ENCODE peak calls at places on chromosomes 11 and 22, in five cellular contexts. H is tibial artery, V is fibroblast of the aortic adventitia, G is heart left ventricle, Z is ascending aorta. C is an unnamed sample.
A peak's percentile ranks its signal among the peaks of the same experiment; 100 is the strongest.

GRCh38 chr11:67056267-67056639 is 394 bp upstream of the RHOD start:
- DNase-seq in H (no peak), V (no peak), G (no peak), Z (no peak), C (no peak)

GRCh38 chr11:69642913-69643632 is 2.1 kb downstream of the CCND1 start:
- DNase-seq in H (peak; percentile 72), V (peak; percentile 78), G (peak; percentile 85), Z (peak; percentile 86), C (no peak)

GRCh38 chr11:61547246-61547645 is 33.6 kb downstream of the SYT7 start:
- DNase-seq in H (no peak), V (no peak), G (no peak), Z (no peak), C (no peak)

GRCh38 chr11:120564573-120565301 is 53.2 kb downstream of the GRIK4 start:
- DNase-seq in H (no peak), V (peak; percentile 9), G (peak; percentile 51), Z (peak; percentile 63), C (no peak)

GRCh38 chr11:1563697-1564534 is 8.2 kb downstream of the DUSP8 start:
- DNase-seq in H (no peak), V (no peak), G (no peak), Z (peak; percentile 58), C (no peak)

GRCh38 chr11:76279651-76280050 is 73.3 kb upstream of the WNT11 start:
- DNase-seq in H (no peak), V (no peak), G (no peak), Z (no peak), C (no peak)

GRCh38 chr11:129144256-129144655 is 47.9 kb downstream of the ARHGAP32 start:
- DNase-seq in H (no peak), V (peak; percentile 16), G (no peak), Z (no peak), C (no peak)

GRCh38 chr11:13405220-13405619 is 57.8 kb downstream of the BTBD10 start:
- DNase-seq in H (no peak), V (no peak), G (no peak), Z (no peak), C (no peak)

GRCh38 chr11:97965849-97966646 is 1054.7 kb upstream of the CNTN5 start:
- DNase-seq in H (no peak), V (peak; percentile 97), G (no peak), Z (no peak), C (peak; percentile 90)

GRCh38 chr11:23021287-23021863 is 161.1 kb upstream of the CCDC179 start:
- DNase-seq in H (no peak), V (peak; percentile 18), G (no peak), Z (no peak), C (no peak)
- TF ChIP-seq CTCF in H (peak; percentile 42), V (peak; percentile 51), G (peak; percentile 59), Z (no peak), C (peak; percentile 65)

GRCh38 chr22:46635756-46636155 is 15.6 kb downstream of the GRAMD4 start:
- DNase-seq in H (no peak), V (no peak), G (no peak), Z (no peak), C (no peak)
- TF ChIP-seq CTCF in H (no peak), V (no peak), G (no peak), Z (no peak), C (no peak)

GRCh38 chr11:102685769-102686168 is 19.8 kb downstream of the MMP27 start:
- DNase-seq in H (no peak), V (no peak), G (no peak), Z (no peak), C (no peak)

GRCh38 chr11:102678022-102678421 is 27.5 kb downstream of the MMP27 start:
- DNase-seq in H (no peak), V (no peak), G (no peak), Z (no peak), C (no peak)

GRCh38 chr11:102680945-102681344 is 24.6 kb downstream of the MMP27 start:
- DNase-seq in H (peak; percentile 38), V (peak; percentile 76), G (no peak), Z (peak; percentile 65), C (no peak)

GRCh38 chr11:102685311-102685710 is 20.3 kb downstream of the MMP27 start:
- DNase-seq in H (no peak), V (peak; percentile 42), G (no peak), Z (no peak), C (no peak)

GRCh38 chr11:102683277-102683676 is 22.3 kb downstream of the MMP27 start:
- DNase-seq in H (no peak), V (no peak), G (no peak), Z (no peak), C (no peak)
- TF ChIP-seq CTCF in H (no peak), V (no peak), G (no peak), Z (no peak), C (no peak)

DNA sequence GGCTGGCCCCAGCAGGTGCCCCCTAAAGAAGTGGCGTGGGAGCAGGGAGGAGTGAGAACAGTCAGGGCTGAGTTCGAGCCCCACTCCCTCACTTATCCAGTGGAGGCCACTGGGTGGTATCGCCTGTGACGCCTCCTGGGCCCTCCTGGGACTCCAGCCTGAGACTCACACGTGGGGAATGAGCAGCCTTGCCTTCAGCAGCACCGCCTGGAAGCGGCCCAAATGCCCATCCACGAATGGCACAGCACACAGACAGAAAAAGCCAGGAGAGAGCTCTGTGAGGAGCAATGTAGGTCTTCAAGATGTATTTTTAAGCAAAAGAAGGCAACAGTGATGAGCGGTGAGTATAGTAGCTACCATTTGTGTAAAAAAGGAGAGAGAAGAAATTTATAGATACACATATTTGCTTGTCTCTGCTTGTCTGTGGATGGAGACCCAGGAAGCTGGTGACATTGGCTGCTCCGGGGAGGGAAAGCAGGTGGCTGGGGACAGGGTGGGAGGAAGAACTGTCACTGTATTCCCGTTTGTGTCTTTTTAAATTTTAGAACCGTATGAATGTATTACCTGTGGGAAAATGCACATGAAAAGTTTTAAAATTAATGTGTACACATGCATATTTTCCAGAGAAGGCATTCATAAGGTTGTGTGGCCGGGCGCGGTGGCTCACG is 13.2 kb downstream of the KCNJ4 start:
- DNase-seq in H (no peak), V (no peak), G (no peak), Z (no peak), C (no peak)
- TF ChIP-seq CTCF in H (no peak), V (no peak), G (no peak), Z (no peak), C (no peak)

GRCh38 chr11:123509737-123510578 is 79.9 kb downstream of the GRAMD1B start:
- DNase-seq in H (no peak), V (peak; percentile 81), G (no peak), Z (no peak), C (peak; percentile 21)

GRCh38 chr11:123516238-123516637 is 86.2 kb downstream of the GRAMD1B start:
- DNase-seq in H (no peak), V (no peak), G (no peak), Z (no peak), C (no peak)

GRCh38 chr11:123507043-123507442 is 77.0 kb downstream of the GRAMD1B start:
- DNase-seq in H (no peak), V (peak; percentile 55), G (no peak), Z (no peak), C (no peak)

GRCh38 chr11:123510579-123510905 is 80.5 kb downstream of the GRAMD1B start:
- DNase-seq in H (no peak), V (no peak), G (no peak), Z (no peak), C (no peak)

DNA sequence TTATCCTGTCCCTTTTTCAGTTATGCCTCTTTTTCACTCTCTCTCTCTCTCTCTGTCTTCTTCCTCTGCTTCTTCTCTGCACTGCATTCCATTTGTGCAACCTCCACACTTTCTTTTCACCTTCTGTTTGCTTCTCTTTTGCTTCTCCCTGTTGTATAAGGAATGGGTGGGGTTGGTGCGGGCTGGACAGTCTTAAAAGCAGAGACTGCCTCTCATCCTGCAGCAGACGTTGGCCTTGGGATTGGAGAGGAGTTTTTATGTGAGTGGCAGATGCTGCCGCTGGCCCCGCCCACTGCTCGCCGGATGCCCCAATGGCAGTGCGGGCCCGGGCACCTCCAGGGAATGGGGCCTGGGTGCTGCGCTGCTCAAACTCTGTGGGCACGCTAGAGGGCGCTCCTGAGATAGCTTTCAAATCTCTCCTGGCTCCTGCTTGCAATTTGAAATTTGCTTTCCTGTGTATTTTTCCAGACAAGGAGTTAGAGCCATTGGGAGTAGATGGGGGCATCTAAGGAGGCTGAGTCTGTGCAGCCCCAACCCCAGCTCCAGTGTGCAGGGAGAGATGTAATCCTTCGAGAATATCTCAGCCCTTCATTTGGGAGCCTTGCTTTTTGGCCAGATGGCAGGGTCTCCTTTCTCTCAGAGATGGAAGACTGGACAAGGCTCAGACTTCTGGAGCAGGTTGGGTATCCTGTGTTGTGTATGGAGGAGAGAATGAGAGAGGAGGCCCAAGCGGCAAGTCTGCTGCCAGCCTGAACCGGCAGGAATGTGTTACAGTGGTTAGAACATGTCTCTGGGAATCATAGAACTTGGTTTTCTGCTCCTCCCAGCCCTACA is 81.2 kb downstream of the GRAMD1B start:
- DNase-seq in H (peak; percentile 61), V (peak; percentile 94), G (peak; percentile 77), Z (peak; percentile 80), C (peak; percentile 70)
- TF ChIP-seq CTCF in H (peak; percentile 57), V (peak; percentile 88), G (peak; percentile 92), Z (peak; percentile 47), C (peak; percentile 95)

GRCh38 chr22:30159082-30159481 is 78.8 kb downstream of the HORMAD2 start:
- DNase-seq in H (no peak), V (no peak), G (no peak), Z (no peak), C (no peak)
- TF ChIP-seq CTCF in H (no peak), V (no peak), G (no peak), Z (no peak), C (no peak)

DNA sequence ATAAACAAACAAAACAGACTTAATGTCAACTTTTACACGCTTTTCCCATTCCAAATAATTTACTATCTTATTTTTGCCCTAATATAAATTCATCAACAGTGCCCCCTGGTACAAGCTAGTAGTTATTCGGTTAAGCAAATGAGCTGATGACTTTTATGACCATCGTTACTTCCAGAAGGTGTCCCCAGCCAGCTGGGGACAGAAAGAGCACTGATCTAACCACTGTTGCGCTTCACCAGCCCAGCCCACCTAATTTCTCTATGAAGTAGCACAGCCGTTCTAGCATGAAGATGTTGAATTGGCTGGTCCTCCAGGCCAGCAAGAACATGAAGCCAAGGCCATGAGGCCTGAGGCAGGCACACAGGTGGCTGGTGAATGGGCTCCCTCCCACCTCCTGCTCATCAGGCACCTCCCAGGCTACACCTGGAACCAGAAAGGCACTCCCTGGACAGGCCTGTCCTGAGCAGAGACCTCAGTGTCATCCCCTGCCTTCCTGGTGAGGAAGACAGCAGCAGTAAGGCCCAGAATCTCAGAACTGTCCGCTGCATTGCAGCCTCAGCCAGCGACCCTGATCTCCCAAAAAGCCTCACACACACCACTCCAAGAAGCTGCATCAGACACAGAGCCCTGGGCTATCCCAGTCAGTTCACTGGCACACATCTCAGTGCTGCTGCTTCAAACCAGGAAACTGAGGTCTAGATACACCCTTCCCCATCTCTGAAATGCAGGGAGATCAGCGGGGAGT is 12.9 kb downstream of the GNB1L start:
- DNase-seq in H (no peak), V (no peak), G (no peak), Z (no peak), C (no peak)
- TF ChIP-seq CTCF in H (no peak), V (no peak), G (no peak), Z (no peak), C (no peak)

GRCh38 chr11:3043315-3043871 is 13.8 kb downstream of the CARS1 start:
- DNase-seq in H (peak; percentile 88), V (peak; percentile 73), G (peak; percentile 66), Z (peak; percentile 95), C (no peak)
- TF ChIP-seq CTCF in H (no peak), V (no peak), G (no peak), Z (no peak), C (no peak)

GRCh38 chr11:27383645-27384044 is 20.6 kb upstream of the CCDC34 start:
- DNase-seq in H (no peak), V (no peak), G (no peak), Z (no peak), C (no peak)
- TF ChIP-seq CTCF in H (no peak), V (peak; percentile 35), G (no peak), Z (no peak), C (no peak)

C was measured in AG04449.